ENCODE peak calls at places on chromosomes 4 and X, in eight cellular contexts. X is AG10803, I is neural crest cell, H is OCI-LY7, V is suprapubic skin, K is brain microvascular endothelial cell, E is fibroblast of the aortic adventitia, Y is GM10248. Z is an unnamed sample.

GRCh38 chrX:25941559-25942250 is 196.4 kb upstream of the MAGEB18 start:
- DNase-seq in X (no peak), I (no peak), H (no peak), V (no peak), K (no peak), E (peak), Y (no peak), Z (no peak)

GRCh38 chr4:140856692-140857091 is 100.5 kb upstream of the TBC1D9 start:
- DNase-seq in X (peak), I (no peak), H (no peak), V (no peak), K (peak), E (peak), Y (no peak), Z (no peak)

GRCh38 chrX:69277961-69278795 is 112.9 kb upstream of the PJA1 start:
- DNase-seq in X (no peak), I (no peak), H (no peak), V (no peak), K (no peak), E (no peak), Y (no peak), Z (no peak)

GRCh38 chrX:15903186-15903681 is 48.6 kb upstream of the AP1S2 start:
- DNase-seq in X (no peak), I (no peak), H (peak), V (no peak), K (no peak), E (no peak), Y (peak), Z (no peak)

GRCh38 chr4:2330119-2331042 is 68.5 kb upstream of the MXD4 start:
- DNase-seq in X (peak), I (no peak), H (no peak), V (no peak), K (peak), E (peak), Y (no peak), Z (peak)

GRCh38 chr4:56803473-56803872 is 18.0 kb downstream of the SPINK2 start:
- DNase-seq in X (no peak), I (no peak), H (peak), V (no peak), K (peak), E (no peak), Y (no peak), Z (no peak)

GRCh38 chr4:140326395-140326993 is 47.0 kb upstream of the SCOC start:
- DNase-seq in X (peak), I (no peak), H (peak), V (no peak), K (peak), E (peak), Y (no peak), Z (peak)

GRCh38 chr4:64327237-64327636 is 82.0 kb downstream of the TECRL start:
- DNase-seq in X (no peak), I (no peak), H (no peak), V (no peak), K (no peak), E (no peak), Y (no peak), Z (no peak)

GRCh38 chr4:8597319-8597718 is 4.8 kb downstream of the CPZ start:
- DNase-seq in X (no peak), I (no peak), H (no peak), V (no peak), K (no peak), E (no peak), Y (no peak), Z (no peak)

GRCh38 chr4:154489558-154490260 is 1.9 kb downstream of the DCHS2 start:
- DNase-seq in X (no peak), I (no peak), H (no peak), V (no peak), K (no peak), E (no peak), Y (peak), Z (no peak)

GRCh38 chrX:23964177-23964576 is 56.4 kb downstream of the CXorf58 start:
- DNase-seq in X (no peak), I (no peak), H (no peak), V (no peak), K (no peak), E (no peak), Y (no peak), Z (no peak)

GRCh38 chrX:132216806-132217202 is 2.4 kb downstream of the RAP2C start:
- DNase-seq in X (peak), I (no peak), H (no peak), V (no peak), K (no peak), E (peak), Y (no peak), Z (peak)

GRCh38 chr4:152643153-152644035 is 36.4 kb downstream of the TMEM154 start:
- DNase-seq in X (no peak), I (no peak), H (peak), V (no peak), K (no peak), E (no peak), Y (peak), Z (no peak)

GRCh38 chrX:65196758-65197371 is 220.6 kb upstream of the ZC4H2 start:
- DNase-seq in X (no peak), I (peak), H (peak), V (no peak), K (no peak), E (no peak), Y (no peak), Z (no peak)

GRCh38 chrX:2224597-2225235 is 276.1 kb downstream of the DHRSX start:
- DNase-seq in X (no peak), I (no peak), H (no peak), V (no peak), K (no peak), E (no peak), Y (no peak), Z (no peak)

GRCh38 chr4:136002316-136002715 is 1530.0 kb downstream of the PCDH18 start:
- DNase-seq in X (no peak), I (no peak), H (no peak), V (no peak), K (peak), E (no peak), Y (no peak), Z (no peak)

GRCh38 chr4:8703401-8703696 is 110.8 kb downstream of the CPZ start:
- DNase-seq in X (no peak), I (no peak), H (no peak), V (peak), K (no peak), E (no peak), Y (no peak), Z (no peak)

GRCh38 chr4:336893-337142 is 796 bp upstream of the ZNF141 start:
- DNase-seq in X (no peak), I (no peak), H (no peak), V (no peak), K (no peak), E (no peak), Y (no peak), Z (no peak)

GRCh38 chrX:42770566-42770965 is 7.4 kb downstream of the PPP1R2C start:
- DNase-seq in X (no peak), I (no peak), H (no peak), V (no peak), K (no peak), E (no peak), Y (no peak), Z (no peak)

GRCh38 chr4:146545102-146545501 is 23.4 kb upstream of the SLC10A7 start:
- DNase-seq in X (peak), I (no peak), H (peak), V (no peak), K (peak), E (peak), Y (peak), Z (peak)

GRCh38 chrX:86322913-86323312 is 174.7 kb downstream of the DACH2 start:
- DNase-seq in X (no peak), I (no peak), H (peak), V (no peak), K (no peak), E (no peak), Y (no peak), Z (no peak)
- TF ChIP-seq CTCF in X (no peak), I (no peak), H (peak), V (no peak), K (no peak), E (no peak), Y (no peak), Z (no peak)

DNA sequence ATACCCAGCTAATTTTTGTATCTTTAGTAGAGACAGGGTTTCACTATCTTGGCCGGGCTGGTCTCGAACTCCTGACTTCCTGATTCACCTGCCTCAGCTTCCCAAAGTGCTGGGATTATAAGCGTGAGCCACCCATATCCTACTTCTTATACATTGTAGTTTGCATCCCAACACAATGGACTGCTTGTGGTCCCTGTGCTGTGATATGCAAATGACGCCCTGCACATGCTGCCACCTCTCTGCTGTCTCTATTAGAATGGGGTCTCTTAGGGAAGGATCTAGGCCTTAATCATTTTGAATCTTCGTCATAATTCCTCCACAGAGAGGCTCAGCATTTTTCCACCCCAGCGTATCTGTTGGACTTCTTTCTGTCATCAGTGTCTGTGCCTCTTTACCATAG is 595.9 kb downstream of the ADGRL3 start:
- DNase-seq in X (no peak), I (no peak), H (no peak), V (no peak), K (no peak), E (no peak), Y (no peak), Z (no peak)
- TF ChIP-seq CTCF in X (no peak), I (no peak), H (no peak), V (no peak), K (no peak), E (no peak), Y (no peak), Z (no peak)

GRCh38 chr4:13244342-13244905 is 239.7 kb downstream of the RAB28 start:
- DNase-seq in X (no peak), I (no peak), H (no peak), V (no peak), K (no peak), E (no peak), Y (no peak), Z (no peak)

GRCh38 chr4:13243152-13243551 is 241.0 kb downstream of the RAB28 start:
- DNase-seq in X (no peak), I (no peak), H (no peak), V (no peak), K (no peak), E (no peak), Y (no peak), Z (no peak)

GRCh38 chr4:13246107-13246506 is 238.0 kb downstream of the RAB28 start:
- DNase-seq in X (no peak), I (no peak), H (no peak), V (no peak), K (no peak), E (no peak), Y (no peak), Z (no peak)

GRCh38 chr4:13248621-13249298 is 235.4 kb downstream of the RAB28 start:
- DNase-seq in X (peak), I (no peak), H (no peak), V (no peak), K (peak), E (peak), Y (no peak), Z (peak)
- TF ChIP-seq CTCF in X (peak), I (peak), H (peak), V (no peak), K (peak), E (peak), Y (no peak), Z (peak)

GRCh38 chrX:78555401-78555980 is 103.6 kb downstream of the RTL3 start:
- DNase-seq in X (no peak), I (no peak), H (peak), V (no peak), K (no peak), E (peak), Y (peak), Z (no peak)
- TF ChIP-seq CTCF in X (peak), I (peak), H (peak), V (no peak), K (peak), E (peak), Y (peak), Z (peak)

GRCh38 chr4:107046261-107046660 is 10.1 kb upstream of the DKK2 start:
- DNase-seq in X (no peak), I (no peak), H (no peak), V (no peak), K (no peak), E (no peak), Y (no peak), Z (no peak)

GRCh38 chr4:107044170-107044569 is 8.1 kb upstream of the DKK2 start:
- DNase-seq in X (no peak), I (no peak), H (peak), V (no peak), K (peak), E (peak), Y (no peak), Z (no peak)
- TF ChIP-seq CTCF in X (peak), I (peak), H (peak), V (no peak), K (peak), E (no peak), Y (no peak), Z (peak)

GRCh38 chr4:156575430-156576073 is 396.0 kb downstream of the PDGFC start:
- DNase-seq in X (peak), I (no peak), H (no peak), V (no peak), K (no peak), E (no peak), Y (no peak), Z (no peak)
- TF ChIP-seq CTCF in X (no peak), I (no peak), H (peak), V (no peak), K (peak), E (no peak), Y (no peak), Z (peak)

GRCh38 chr4:18934197-18934596 is 912.6 kb upstream of the LCORL start:
- DNase-seq in X (no peak), I (no peak), H (peak), V (no peak), K (no peak), E (no peak), Y (no peak), Z (peak)
- TF ChIP-seq CTCF in X (no peak), I (no peak), H (peak), V (no peak), K (no peak), E (no peak), Y (no peak), Z (peak)

Z was measured in HFFc6.